ENCODE peak calls at places on chromosomes 2 and 18, in four cellular contexts. One of them, this sample, is unnamed.

GRCh38 chr2:61670591-61671503 is 132.7 kb upstream of the XPO1 start:
- DNase-seq in upper lobe of right lung: no peak
- DNase-seq in dorsolateral prefrontal cortex: peak; percentile 16
- DNase-seq in M059J: peak; percentile 86
- DNase-seq in this sample: no peak

GRCh38 chr2:98604547-98604946 is 3.8 kb downstream of the COA5 start:
- DNase-seq in upper lobe of right lung: no peak
- DNase-seq in dorsolateral prefrontal cortex: no peak
- DNase-seq in M059J: no peak
- DNase-seq in this sample: no peak

GRCh38 chr18:77099501-77100370 is 32.8 kb downstream of the MBP start:
- DNase-seq in upper lobe of right lung: no peak
- DNase-seq in dorsolateral prefrontal cortex: no peak
- DNase-seq in M059J: no peak
- DNase-seq in this sample: no peak

GRCh38 chr18:45806226-45806625 is 19.2 kb upstream of the SIGLEC15 start:
- DNase-seq in upper lobe of right lung: no peak
- DNase-seq in dorsolateral prefrontal cortex: no peak
- DNase-seq in M059J: peak; percentile 62
- DNase-seq in this sample: no peak

GRCh38 chr2:64063454-64063853 is 44.2 kb upstream of the VPS54 start:
- DNase-seq in upper lobe of right lung: no peak
- DNase-seq in dorsolateral prefrontal cortex: no peak
- DNase-seq in M059J: no peak
- DNase-seq in this sample: no peak

GRCh38 chr2:127061377-127062273 is 45.3 kb downstream of the BIN1 start:
- DNase-seq in upper lobe of right lung: no peak
- DNase-seq in dorsolateral prefrontal cortex: no peak
- DNase-seq in M059J: peak; percentile 27
- DNase-seq in this sample: no peak

GRCh38 chr18:24586662-24587360 is 126.4 kb downstream of the HRH4 start:
- DNase-seq in upper lobe of right lung: no peak
- DNase-seq in dorsolateral prefrontal cortex: no peak
- DNase-seq in M059J: no peak
- DNase-seq in this sample: no peak

GRCh38 chr2:25557179-25558036 is 116.0 kb downstream of the DTNB start:
- DNase-seq in upper lobe of right lung: no peak
- DNase-seq in dorsolateral prefrontal cortex: no peak
- DNase-seq in M059J: no peak
- DNase-seq in this sample: no peak

GRCh38 chr18:47397671-47398319 is 146.3 kb upstream of the SKOR2 start:
- DNase-seq in upper lobe of right lung: no peak
- DNase-seq in dorsolateral prefrontal cortex: no peak
- DNase-seq in M059J: no peak
- DNase-seq in this sample: no peak

GRCh38 chr18:9613550-9614400 is 584 bp downstream of the PPP4R1 start:
- DNase-seq in upper lobe of right lung: peak; percentile 90
- DNase-seq in dorsolateral prefrontal cortex: peak; percentile 33
- DNase-seq in M059J: peak; percentile 70
- DNase-seq in this sample: peak; percentile 53

GRCh38 chr2:234451242-234451641 is 45.6 kb downstream of the ARL4C start:
- DNase-seq in upper lobe of right lung: no peak
- DNase-seq in dorsolateral prefrontal cortex: no peak
- DNase-seq in M059J: no peak
- DNase-seq in this sample: no peak

GRCh38 chr2:30217644-30218361 is 13.5 kb upstream of the LBH start:
- DNase-seq in upper lobe of right lung: peak; percentile 77
- DNase-seq in dorsolateral prefrontal cortex: no peak
- DNase-seq in M059J: no peak
- DNase-seq in this sample: no peak

GRCh38 chr2:6929196-6929874 is 12.1 kb downstream of the RNF144A start:
- DNase-seq in upper lobe of right lung: no peak
- DNase-seq in dorsolateral prefrontal cortex: no peak
- DNase-seq in M059J: no peak
- DNase-seq in this sample: no peak

GRCh38 chr2:160043265-160043664 is 19.1 kb downstream of the PLA2R1 start:
- DNase-seq in upper lobe of right lung: no peak
- DNase-seq in dorsolateral prefrontal cortex: no peak
- DNase-seq in M059J: peak; percentile 87
- DNase-seq in this sample: no peak

GRCh38 chr2:190150413-190150812 is 87.9 kb upstream of the MSTN start:
- DNase-seq in upper lobe of right lung: no peak
- DNase-seq in dorsolateral prefrontal cortex: no peak
- DNase-seq in M059J: no peak
- DNase-seq in this sample: no peak

GRCh38 chr2:130380096-130380934 is 24.5 kb downstream of the PTPN18 start:
- DNase-seq in upper lobe of right lung: no peak
- DNase-seq in dorsolateral prefrontal cortex: no peak
- DNase-seq in M059J: peak; percentile 6
- DNase-seq in this sample: no peak

GRCh38 chr2:127957240-127957639 is 70.6 kb downstream of the SAP130 start:
- DNase-seq in upper lobe of right lung: no peak
- DNase-seq in dorsolateral prefrontal cortex: no peak
- DNase-seq in M059J: peak; percentile 41
- DNase-seq in this sample: no peak

GRCh38 chr2:205047273-205047839 is 502.1 kb downstream of the PARD3B start:
- DNase-seq in upper lobe of right lung: no peak
- DNase-seq in dorsolateral prefrontal cortex: no peak
- DNase-seq in M059J: no peak
- DNase-seq in this sample: no peak

GRCh38 chr2:27078267-27079194 is at the start of gene EMILIN1:
- DNase-seq in upper lobe of right lung: peak; percentile 78
- DNase-seq in dorsolateral prefrontal cortex: no peak
- DNase-seq in M059J: peak; percentile 8
- DNase-seq in this sample: peak; percentile 68

GRCh38 chr2:65351948-65352595 is 80.3 kb downstream of the SPRED2 start:
- DNase-seq in upper lobe of right lung: no peak
- DNase-seq in dorsolateral prefrontal cortex: no peak
- DNase-seq in M059J: no peak
- DNase-seq in this sample: no peak

GRCh38 chr2:23624915-23625314 is 239.9 kb downstream of the KLHL29 start:
- DNase-seq in upper lobe of right lung: no peak
- DNase-seq in dorsolateral prefrontal cortex: no peak
- DNase-seq in M059J: no peak
- DNase-seq in this sample: no peak

GRCh38 chr2:100822587-100823248 is 2.8 kb downstream of the NPAS2 start:
- DNase-seq in upper lobe of right lung: no peak
- DNase-seq in dorsolateral prefrontal cortex: no peak
- DNase-seq in M059J: peak; percentile 59
- DNase-seq in this sample: no peak

GRCh38 chr18:9952633-9953416 is 39.0 kb downstream of the VAPA start:
- DNase-seq in upper lobe of right lung: no peak
- DNase-seq in dorsolateral prefrontal cortex: no peak
- DNase-seq in M059J: peak; percentile 20
- DNase-seq in this sample: no peak

This sample was measured in C1 segment of cervical spinal cord.